ENCODE peak calls at places on chromosomes 11 and 22, in four cellular contexts. One of them, this sample, is unnamed.

GRCh38 chr11:27420217-27420616 is 52.4 kb downstream of the LGR4 start:
- DNase-seq in IMR-90: no peak
- DNase-seq in A549: no peak
- DNase-seq in endothelial cell of umbilical vein: no peak
- DNase-seq in this sample: no peak

GRCh38 chr11:14357843-14358728 is 897 bp downstream of the RRAS2 start:
- DNase-seq in IMR-90: peak; percentile 54
- DNase-seq in A549: peak; percentile 58
- DNase-seq in endothelial cell of umbilical vein: peak; percentile 65
- DNase-seq in this sample: peak; percentile 51

GRCh38 chr11:130580372-130580771 is 131.9 kb downstream of the ADAMTS15 start:
- DNase-seq in IMR-90: peak; percentile 84
- DNase-seq in A549: peak; percentile 60
- DNase-seq in endothelial cell of umbilical vein: peak; percentile 61
- DNase-seq in this sample: peak; percentile 99

GRCh38 chr22:31968022-31968421 is 23.7 kb downstream of the YWHAH start:
- DNase-seq in IMR-90: no peak
- DNase-seq in A549: no peak
- DNase-seq in endothelial cell of umbilical vein: no peak
- DNase-seq in this sample: no peak

GRCh38 chr11:71227058-71227659 is 25.2 kb downstream of the SHANK2 start:
- DNase-seq in IMR-90: no peak
- DNase-seq in A549: no peak
- DNase-seq in endothelial cell of umbilical vein: no peak
- DNase-seq in this sample: no peak

GRCh38 chr11:90630176-90630575 is 407.3 kb upstream of the CHORDC1 start:
- DNase-seq in IMR-90: no peak
- DNase-seq in A549: no peak
- DNase-seq in endothelial cell of umbilical vein: no peak
- DNase-seq in this sample: no peak

GRCh38 chr11:36110698-36111410 is 167.0 kb downstream of the LDLRAD3 start:
- DNase-seq in IMR-90: no peak
- DNase-seq in A549: no peak
- DNase-seq in endothelial cell of umbilical vein: no peak
- DNase-seq in this sample: no peak

GRCh38 chr11:112620621-112621394 is 340.4 kb upstream of the NCAM1 start:
- DNase-seq in IMR-90: no peak
- DNase-seq in A549: no peak
- DNase-seq in endothelial cell of umbilical vein: no peak
- DNase-seq in this sample: peak; percentile 29

GRCh38 chr11:1452744-1453143 is 33.8 kb downstream of the MOB2 start:
- DNase-seq in IMR-90: no peak
- DNase-seq in A549: no peak
- DNase-seq in endothelial cell of umbilical vein: no peak
- DNase-seq in this sample: no peak

GRCh38 chr22:29205598-29206371 is at the start of gene EMID1:
- DNase-seq in IMR-90: peak; percentile 9
- DNase-seq in A549: no peak
- DNase-seq in endothelial cell of umbilical vein: peak; percentile 10
- DNase-seq in this sample: no peak

GRCh38 chr11:16815047-16815767 is 76.8 kb downstream of the C11orf58 start:
- DNase-seq in IMR-90: peak; percentile 27
- DNase-seq in A549: no peak
- DNase-seq in endothelial cell of umbilical vein: no peak
- DNase-seq in this sample: no peak

GRCh38 chr11:21430532-21430931 is 761.1 kb downstream of the NELL1 start:
- DNase-seq in IMR-90: no peak
- DNase-seq in A549: no peak
- DNase-seq in endothelial cell of umbilical vein: no peak
- DNase-seq in this sample: no peak

GRCh38 chr11:122319011-122319410 is 203.0 kb upstream of the BLID start:
- DNase-seq in IMR-90: peak; percentile 38
- DNase-seq in A549: no peak
- DNase-seq in endothelial cell of umbilical vein: no peak
- DNase-seq in this sample: no peak

GRCh38 chr11:122323754-122324421 is 207.9 kb upstream of the BLID start:
- DNase-seq in IMR-90: no peak
- DNase-seq in A549: no peak
- DNase-seq in endothelial cell of umbilical vein: no peak
- DNase-seq in this sample: no peak

GRCh38 chr11:122322369-122322768 is 206.4 kb upstream of the BLID start:
- DNase-seq in IMR-90: peak; percentile 74
- DNase-seq in A549: no peak
- DNase-seq in endothelial cell of umbilical vein: no peak
- DNase-seq in this sample: peak; percentile 59

GRCh38 chr11:122317337-122317736 is 201.3 kb upstream of the BLID start:
- DNase-seq in IMR-90: peak; percentile 87
- DNase-seq in A549: no peak
- DNase-seq in endothelial cell of umbilical vein: no peak
- DNase-seq in this sample: peak; percentile 91

DNA sequence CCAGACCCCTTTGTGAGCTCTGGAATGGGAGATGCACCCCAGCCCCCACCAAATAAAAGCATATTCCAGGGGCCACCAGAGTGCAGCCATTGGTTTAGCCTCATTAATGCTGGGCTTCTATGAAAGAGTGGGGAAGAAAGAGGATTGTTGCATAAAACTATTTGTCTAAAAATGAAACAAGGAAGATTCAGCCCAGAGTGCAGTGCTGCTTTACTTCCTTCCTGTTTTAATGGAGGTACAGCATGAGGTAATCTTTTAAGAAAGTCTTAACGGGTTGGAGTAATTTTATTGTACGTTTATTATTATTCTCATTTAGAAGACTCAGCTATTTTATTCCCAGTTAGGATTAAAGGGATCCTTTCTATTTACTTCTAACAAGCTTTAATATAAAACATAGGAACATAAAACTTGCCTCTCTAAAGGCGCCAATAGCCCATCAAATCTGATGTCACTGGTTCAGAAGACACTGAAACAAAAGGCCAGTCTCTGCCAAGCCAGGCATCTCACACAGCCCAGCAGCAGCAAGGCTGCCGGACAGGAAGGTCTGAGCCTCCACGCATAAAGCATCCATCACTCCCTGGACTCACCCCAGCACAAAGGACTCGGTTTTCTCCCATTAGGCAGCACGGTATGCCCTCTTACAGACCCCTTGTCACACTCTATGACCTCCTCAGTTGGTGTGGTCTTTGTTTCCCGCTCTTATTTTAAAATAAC is 204.0 kb upstream of the BLID start:
- DNase-seq in IMR-90: no peak
- DNase-seq in A549: no peak
- DNase-seq in endothelial cell of umbilical vein: no peak
- DNase-seq in this sample: no peak
- H3K4me2 ChIP-seq in IMR-90: peak overlapping the region; percentile 35
- H3K4me2 ChIP-seq in A549: no peak overlapping the region
- H3K4me2 ChIP-seq in endothelial cell of umbilical vein: no peak overlapping the region
- H3K4me2 ChIP-seq in this sample: no peak overlapping the region

GRCh38 chr22:24442352-24442744 is 14.9 kb downstream of the ADORA2A start:
- DNase-seq in IMR-90: no peak
- DNase-seq in A549: no peak
- DNase-seq in endothelial cell of umbilical vein: no peak
- DNase-seq in this sample: no peak
- H3K4me2 ChIP-seq in IMR-90: no peak overlapping the region
- H3K4me2 ChIP-seq in A549: no peak overlapping the region
- H3K4me2 ChIP-seq in endothelial cell of umbilical vein: no peak overlapping the region
- H3K4me2 ChIP-seq in this sample: no peak overlapping the region

DNA sequence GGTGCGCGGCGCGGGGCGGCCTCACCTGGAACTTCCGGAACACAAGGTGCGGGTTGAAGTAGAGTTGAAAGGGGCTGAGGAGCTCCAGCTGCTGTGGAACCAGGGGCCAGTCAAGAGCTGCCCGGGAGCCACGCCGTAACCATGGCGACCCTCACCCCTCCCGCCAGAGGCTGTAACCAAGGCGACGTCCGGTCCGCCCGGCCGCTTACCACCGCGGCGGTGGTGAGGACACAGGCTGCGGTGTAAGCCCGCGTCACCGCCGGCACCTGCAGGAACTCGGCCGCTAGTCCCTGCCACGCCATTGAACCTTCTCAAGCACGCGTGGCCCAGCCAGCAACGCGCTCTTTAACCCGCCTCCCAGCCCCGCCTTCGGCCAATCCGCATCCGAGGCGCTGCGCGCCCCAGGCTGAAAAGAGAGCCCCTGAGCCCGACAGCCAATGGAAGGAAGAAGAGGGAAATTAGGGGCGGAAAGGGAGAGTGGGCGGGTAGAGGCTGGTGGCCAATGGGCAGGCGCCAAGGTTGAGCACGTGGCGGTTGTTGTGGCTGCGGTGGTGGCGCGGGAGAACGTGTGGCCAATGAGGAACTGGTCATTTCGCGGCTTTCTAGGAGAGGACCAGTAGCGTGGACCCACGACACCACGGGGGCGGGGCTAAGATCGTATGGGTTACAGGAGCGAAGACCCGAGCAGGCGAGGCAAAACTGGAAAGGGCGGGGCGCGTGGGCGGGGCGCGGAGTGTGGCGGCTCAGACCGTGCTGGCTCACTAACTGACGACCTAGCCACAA is at the start of gene DERL3:
- DNase-seq in IMR-90: peak; percentile 93
- DNase-seq in A549: peak; percentile 71
- DNase-seq in endothelial cell of umbilical vein: peak; percentile 98
- DNase-seq in this sample: peak; percentile 96
- H3K4me2 ChIP-seq in IMR-90: peak within 1 kb of the TSS; percentile 76
- H3K4me2 ChIP-seq in A549: peak within 1 kb of the TSS; percentile 81
- H3K4me2 ChIP-seq in endothelial cell of umbilical vein: peak within 1 kb of the TSS; percentile 26
- H3K4me2 ChIP-seq in this sample: peak within 1 kb of the TSS; percentile 87

GRCh38 chr11:3947084-3947483 is 91.6 kb downstream of the STIM1 start:
- DNase-seq in IMR-90: peak; percentile 67
- DNase-seq in A549: no peak
- DNase-seq in endothelial cell of umbilical vein: peak; percentile 77
- DNase-seq in this sample: peak; percentile 62
- H3K4me2 ChIP-seq in IMR-90: peak overlapping the region; percentile 50
- H3K4me2 ChIP-seq in A549: no peak overlapping the region
- H3K4me2 ChIP-seq in endothelial cell of umbilical vein: peak overlapping the region; percentile 36
- H3K4me2 ChIP-seq in this sample: no peak overlapping the region

GRCh38 chr11:113977071-113977490 is 2.2 kb downstream of the HTR3A start:
- DNase-seq in IMR-90: no peak
- DNase-seq in A549: no peak
- DNase-seq in endothelial cell of umbilical vein: no peak
- DNase-seq in this sample: no peak
- H3K4me2 ChIP-seq in IMR-90: no peak overlapping the region
- H3K4me2 ChIP-seq in A549: no peak overlapping the region
- H3K4me2 ChIP-seq in endothelial cell of umbilical vein: no peak overlapping the region
- H3K4me2 ChIP-seq in this sample: no peak overlapping the region

GRCh38 chr22:49776891-49777290 is 50.8 kb downstream of the BRD1 start:
- DNase-seq in IMR-90: no peak
- DNase-seq in A549: no peak
- DNase-seq in endothelial cell of umbilical vein: no peak
- DNase-seq in this sample: peak; percentile 67
- H3K4me2 ChIP-seq in IMR-90: no peak overlapping the region
- H3K4me2 ChIP-seq in A549: no peak overlapping the region
- H3K4me2 ChIP-seq in endothelial cell of umbilical vein: no peak overlapping the region
- H3K4me2 ChIP-seq in this sample: no peak overlapping the region

DNA sequence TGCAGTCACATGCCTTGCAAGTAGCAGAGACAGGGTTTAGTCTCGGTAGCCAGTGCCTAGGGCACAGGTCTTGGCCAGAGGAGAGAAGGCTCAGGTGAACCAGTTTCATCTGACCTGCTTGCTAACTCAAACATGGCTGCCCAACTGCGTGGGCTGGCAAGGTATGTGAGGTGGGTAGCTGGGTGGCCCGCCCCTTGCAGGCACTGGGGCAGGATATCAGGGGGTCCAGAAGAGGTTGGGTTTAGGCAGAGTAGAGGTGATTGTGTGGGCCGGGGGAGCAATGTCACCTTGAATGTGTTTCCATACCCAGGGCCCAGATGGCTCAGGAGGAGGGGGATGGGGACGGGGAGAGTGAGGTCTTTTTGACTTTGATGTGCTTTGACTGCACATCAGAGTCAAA is 37.7 kb downstream of the ST3GAL4 start:
- DNase-seq in IMR-90: no peak
- DNase-seq in A549: no peak
- DNase-seq in endothelial cell of umbilical vein: no peak
- DNase-seq in this sample: no peak
- H3K4me2 ChIP-seq in IMR-90: no peak overlapping the region
- H3K4me2 ChIP-seq in A549: no peak overlapping the region
- H3K4me2 ChIP-seq in endothelial cell of umbilical vein: no peak overlapping the region
- H3K4me2 ChIP-seq in this sample: no peak overlapping the region

GRCh38 chr11:119890466-119890865 is 161.5 kb upstream of the NECTIN1 start:
- DNase-seq in IMR-90: no peak
- DNase-seq in A549: no peak
- DNase-seq in endothelial cell of umbilical vein: no peak
- DNase-seq in this sample: no peak
- H3K4me2 ChIP-seq in IMR-90: no peak overlapping the region
- H3K4me2 ChIP-seq in A549: no peak overlapping the region
- H3K4me2 ChIP-seq in endothelial cell of umbilical vein: no peak overlapping the region
- H3K4me2 ChIP-seq in this sample: no peak overlapping the region

GRCh38 chr11:20055312-20055711 is 105.0 kb downstream of the DBX1 start:
- DNase-seq in IMR-90: no peak
- DNase-seq in A549: no peak
- DNase-seq in endothelial cell of umbilical vein: no peak
- DNase-seq in this sample: no peak
- H3K4me2 ChIP-seq in IMR-90: no peak overlapping the region
- H3K4me2 ChIP-seq in A549: no peak overlapping the region
- H3K4me2 ChIP-seq in endothelial cell of umbilical vein: no peak overlapping the region
- H3K4me2 ChIP-seq in this sample: no peak overlapping the region